ENCODE peak calls at places on chromosomes 12 and 14, in eight cellular contexts. S is A549, T is neural crest cell, A is fibroblast of mammary gland, X is choroid plexus epithelial cell, K is bronchial epithelial cell, O is brain microvascular endothelial cell, C is endothelial cell. H is an unnamed sample.

GRCh38 chr14:54894995-54895394 is 7.6 kb downstream of the GCH1 start:
- DNase-seq in A (peak), K (peak), T (no peak), X (peak), O (peak), S (no peak), C (no peak), H (no peak)

GRCh38 chr12:18578191-18578590 is 159.6 kb downstream of the PLCZ1 start:
- DNase-seq in K (peak), X (peak), C (no peak), A (peak), S (no peak), T (no peak), O (no peak), H (no peak)

GRCh38 chr14:51929156-51929555 is 60.2 kb upstream of the RTRAF start:
- DNase-seq in O (peak), S (no peak), K (no peak), T (no peak), X (peak), A (peak), C (no peak), H (no peak)

GRCh38 chr14:23174266-23174665 is 9.2 kb downstream of the SLC7A8 start:
- DNase-seq in K (peak), T (no peak), X (peak), C (no peak), S (no peak), O (no peak), A (peak), H (no peak)

GRCh38 chr12:5222011-5222461 is 178.4 kb downstream of the KCNA5 start:
- DNase-seq in A (no peak), T (no peak), S (no peak), O (no peak), C (no peak), K (no peak), X (no peak), H (no peak)

GRCh38 chr12:53501615-53502181 is 615 bp downstream of the TARBP2 start:
- DNase-seq in C (no peak), S (no peak), T (no peak), A (no peak), X (no peak), O (no peak), K (no peak), H (no peak)

GRCh38 chr12:125417446-125417845 is 352.2 kb downstream of the AACS start:
- DNase-seq in K (no peak), C (no peak), S (no peak), O (no peak), A (no peak), T (no peak), X (no peak), H (no peak)

GRCh38 chr14:58749066-58749669 is 111.4 kb downstream of the DACT1 start:
- DNase-seq in C (no peak), T (no peak), A (peak), K (peak), O (peak), S (peak), X (peak), H (no peak)

GRCh38 chr12:31783996-31784645 is 55.3 kb upstream of the AMN1 start:
- DNase-seq in C (no peak), O (no peak), A (peak), K (no peak), X (no peak), S (no peak), T (no peak), H (no peak)

GRCh38 chr14:65168840-65169239 is 66.5 kb upstream of the MAX start:
- DNase-seq in K (peak), T (no peak), S (no peak), X (peak), A (peak), C (no peak), O (no peak), H (no peak)

GRCh38 chr12:19739195-19739776 is 300.0 kb downstream of the AEBP2 start:
- DNase-seq in T (peak), K (peak), O (peak), C (peak), X (peak), S (peak), A (peak), H (peak)

GRCh38 chr12:121802843-121803698 is 738 bp upstream of the SETD1B start:
- DNase-seq in O (peak), X (peak), A (peak), S (peak), C (peak), T (peak), K (peak), H (peak)

GRCh38 chr12:26651566-26652188 is 181.3 kb downstream of the ITPR2 start:
- DNase-seq in S (peak), K (peak), X (peak), C (peak), O (peak), T (peak), A (peak), H (peak)

GRCh38 chr12:113825705-113826104 is 140.4 kb downstream of the RBM19 start:
- DNase-seq in A (no peak), X (no peak), O (no peak), T (no peak), K (no peak), S (no peak), C (no peak), H (no peak)

GRCh38 chr14:56196274-56196673 is 78.1 kb downstream of the PELI2 start:
- DNase-seq in T (no peak), X (peak), A (peak), O (no peak), S (no peak), C (no peak), K (no peak), H (no peak)

GRCh38 chr14:64758025-64758521 is 53.8 kb downstream of the PLEKHG3 start:
- DNase-seq in C (no peak), A (peak), K (peak), X (peak), T (no peak), O (peak), S (peak), H (no peak)

GRCh38 chr12:43444940-43445564 is 107.0 kb downstream of the ADAMTS20 start:
- DNase-seq in X (peak), C (peak), K (peak), T (peak), A (peak), S (peak), O (peak), H (peak)

GRCh38 chr12:51527872-51528271 is 63.2 kb upstream of the SCN8A start:
- DNase-seq in T (no peak), K (no peak), C (no peak), S (no peak), A (no peak), O (no peak), X (no peak), H (no peak)

GRCh38 chr12:104742551-104742961 is 215.5 kb downstream of the SLC41A2 start:
- DNase-seq in X (no peak), K (no peak), A (no peak), O (no peak), S (no peak), T (no peak), C (no peak), H (no peak)

GRCh38 chr14:99321236-99321925 is 49.4 kb upstream of the BCL11B start:
- DNase-seq in S (no peak), T (no peak), X (no peak), A (no peak), C (no peak), O (no peak), K (no peak), H (no peak)

GRCh38 chr14:100288382-100289185 is 17.7 kb downstream of the SLC25A29 start:
- DNase-seq in T (no peak), C (no peak), O (no peak), S (no peak), K (no peak), A (peak), X (no peak), H (no peak)

GRCh38 chr14:69107407-69108003 is 45.4 kb downstream of the DCAF5 start:
- DNase-seq in K (peak), T (no peak), A (peak), C (peak), S (peak), X (peak), O (peak), H (peak)

GRCh38 chr14:22539831-22540230 is 49.2 kb downstream of the DAD1 start:
- DNase-seq in K (no peak), A (no peak), T (no peak), C (no peak), X (no peak), O (no peak), S (no peak), H (no peak)

GRCh38 chr12:1533205-1533601 is 61.2 kb downstream of the FBXL14 start:
- DNase-seq in T (no peak), K (no peak), S (no peak), C (no peak), O (no peak), A (peak), X (no peak), H (no peak)

GRCh38 chr14:100767788-100768536 is 41.3 kb downstream of the DLK1 start:
- DNase-seq in X (no peak), K (no peak), O (no peak), S (no peak), A (no peak), C (no peak), T (no peak), H (no peak)

GRCh38 chr14:90455100-90455571 is 58.3 kb downstream of the CALM1 start:
- DNase-seq in T (no peak), K (no peak), S (no peak), O (no peak), C (no peak), X (no peak), A (no peak), H (no peak)

GRCh38 chr12:79056775-79057174 is 192.2 kb downstream of the SYT1 start:
- DNase-seq in C (no peak), S (no peak), K (no peak), X (no peak), T (no peak), O (no peak), A (peak), H (no peak)

GRCh38 chr14:102971836-102972606 is 49.6 kb downstream of the AMN start:
- DNase-seq in K (no peak), C (no peak), O (no peak), X (no peak), S (no peak), A (no peak), T (no peak), H (no peak)

GRCh38 chr14:102977475-102977874 is 55.0 kb downstream of the AMN start:
- DNase-seq in O (no peak), S (no peak), X (no peak), T (no peak), K (no peak), A (no peak), C (no peak), H (no peak)

GRCh38 chr14:102979406-102979805 is 56.9 kb downstream of the AMN start:
- DNase-seq in K (no peak), T (no peak), A (no peak), S (no peak), C (no peak), X (no peak), O (no peak), H (no peak)

GRCh38 chr14:102973706-102974280 is 51.3 kb downstream of the AMN start:
- DNase-seq in K (no peak), X (no peak), T (no peak), O (no peak), C (no peak), A (no peak), S (no peak), H (no peak)

DNA sequence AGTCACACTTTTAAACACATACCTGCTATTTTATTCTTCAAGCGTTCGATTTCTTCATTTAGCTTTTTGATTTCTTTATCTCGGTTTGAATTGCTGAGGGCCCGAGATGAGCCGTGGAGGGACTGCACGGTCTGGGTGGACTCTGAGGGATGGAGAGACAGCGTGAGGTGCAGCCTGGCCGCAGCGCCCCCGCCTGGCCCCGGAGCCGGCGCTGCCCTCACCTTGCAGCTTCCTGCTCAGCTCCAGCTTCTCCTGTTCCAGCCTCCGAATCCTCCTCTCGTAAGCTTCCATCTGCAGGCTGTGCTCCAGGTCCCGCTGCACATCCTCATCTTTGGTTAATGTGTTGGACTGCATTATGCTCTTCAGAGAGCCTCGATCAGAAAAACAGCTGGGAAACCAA is 53.2 kb downstream of the AMN start:
- DNase-seq in S (no peak), K (no peak), T (no peak), X (no peak), A (no peak), C (no peak), O (no peak), H (no peak)
- TF ChIP-seq CTCF in S (no peak), K (no peak), T (no peak), X (no peak), A (no peak), C (no peak), O (no peak), H (no peak)

GRCh38 chr12:50215033-50215432 is 47.9 kb upstream of the CERS5 start:
- DNase-seq in T (no peak), C (no peak), A (peak), O (no peak), S (no peak), X (peak), K (peak), H (no peak)

GRCh38 chr12:50214018-50214417 is 46.8 kb upstream of the CERS5 start:
- DNase-seq in K (no peak), X (no peak), T (no peak), A (no peak), O (no peak), S (no peak), C (no peak), H (no peak)

GRCh38 chr12:50213439-50213838 is 46.3 kb upstream of the CERS5 start:
- DNase-seq in T (no peak), S (no peak), X (no peak), O (no peak), C (no peak), A (no peak), K (peak), H (no peak)

GRCh38 chr12:50212071-50212467 is 44.9 kb upstream of the CERS5 start:
- DNase-seq in C (no peak), T (no peak), A (no peak), O (no peak), X (no peak), S (no peak), K (no peak), H (no peak)

DNA sequence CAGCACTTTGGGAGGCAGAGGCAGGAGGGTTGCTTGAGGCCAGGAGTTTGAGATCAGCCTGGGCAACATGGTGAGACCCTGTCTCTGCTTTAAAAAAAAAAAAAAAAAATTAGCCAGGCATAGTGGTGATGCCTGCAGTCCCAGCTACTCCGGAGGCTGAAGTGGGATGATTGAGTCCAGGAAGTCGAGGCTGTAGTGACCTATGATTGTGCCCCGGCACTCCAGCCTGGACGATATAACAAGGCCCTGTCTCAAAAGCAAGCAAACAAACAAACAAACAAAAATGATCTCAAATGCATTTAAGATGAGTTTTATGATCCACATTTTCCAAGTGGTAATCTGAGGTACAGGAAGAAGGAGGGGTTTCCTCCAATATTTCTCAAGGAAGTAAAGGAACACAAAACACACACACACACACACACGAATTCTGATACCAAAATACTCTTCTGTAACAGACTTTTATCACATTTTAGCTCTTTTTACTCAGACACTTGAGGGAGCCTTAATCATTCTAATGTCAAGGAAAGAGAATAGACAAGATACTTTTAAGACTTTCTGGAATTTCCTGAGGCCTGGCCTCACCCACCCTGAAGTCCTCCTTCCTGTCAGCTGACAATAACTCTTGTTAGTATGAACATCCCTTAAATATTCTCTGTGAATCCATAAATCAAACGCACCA is 44.4 kb upstream of the CERS5 start:
- DNase-seq in S (peak), O (no peak), C (no peak), K (no peak), T (no peak), X (peak), A (peak), H (no peak)
- TF ChIP-seq CTCF in S (peak), O (no peak), C (no peak), K (no peak), T (no peak), X (peak), A (no peak), H (no peak)

GRCh38 chr14:94356379-94357056 is 31.9 kb downstream of the SERPINA1 start:
- DNase-seq in X (peak), C (no peak), A (no peak), T (no peak), S (no peak), K (peak), O (no peak), H (no peak)

GRCh38 chr14:94354638-94355185 is 31.6 kb upstream of the SERPINA6 start:
- DNase-seq in S (no peak), O (no peak), A (no peak), T (no peak), C (no peak), X (no peak), K (no peak), H (no peak)

GRCh38 chr14:94357166-94357565 is 31.2 kb downstream of the SERPINA1 start:
- DNase-seq in A (no peak), K (no peak), O (no peak), C (no peak), S (no peak), X (no peak), T (no peak), H (no peak)

GRCh38 chr14:94360945-94361565 is 27.3 kb downstream of the SERPINA1 start:
- DNase-seq in A (no peak), X (no peak), S (no peak), T (no peak), C (no peak), O (no peak), K (no peak), H (no peak)

DNA sequence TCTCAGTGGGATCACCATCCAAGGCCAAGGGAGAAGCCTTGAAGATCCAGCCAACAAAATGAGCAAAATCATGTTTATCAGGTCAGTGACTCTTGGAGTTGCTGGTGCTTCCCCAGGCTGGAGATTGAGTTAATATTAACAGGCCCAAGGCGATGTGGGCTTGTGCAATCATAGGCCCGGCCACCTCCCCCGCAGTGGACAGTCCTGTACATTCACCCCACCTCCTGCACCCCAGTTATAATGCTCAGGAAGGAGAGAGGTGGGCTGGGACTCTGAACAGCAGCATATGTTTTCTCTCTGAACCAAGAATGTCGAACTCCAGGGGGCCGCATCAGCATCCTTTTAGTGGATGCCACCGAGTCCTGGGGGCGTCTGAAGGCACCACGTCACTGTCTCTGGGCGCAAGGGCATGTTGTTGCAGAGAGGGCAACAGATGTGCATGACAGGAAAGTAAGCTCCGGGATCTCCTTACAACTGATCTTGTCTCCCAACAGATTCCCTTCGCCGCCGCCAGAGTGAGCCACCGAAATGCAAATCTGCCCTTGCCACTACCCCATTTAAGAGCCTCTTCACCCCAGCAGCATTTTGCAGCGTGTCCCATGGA is 32.2 kb upstream of the SERPINA6 start:
- DNase-seq in T (peak), X (peak), O (peak), C (peak), A (peak), S (peak), K (peak), H (no peak)
- TF ChIP-seq CTCF in T (peak), X (peak), O (peak), C (no peak), A (peak), S (peak), K (peak), H (peak)

GRCh38 chr12:15536446-15536845 is 214.1 kb downstream of the PTPRO start:
- DNase-seq in O (no peak), X (no peak), T (no peak), C (no peak), K (no peak), S (no peak), A (no peak), H (no peak)

GRCh38 chr12:15540025-15540424 is 217.7 kb downstream of the PTPRO start:
- DNase-seq in S (no peak), X (peak), A (no peak), C (no peak), O (no peak), K (no peak), T (no peak), H (no peak)

GRCh38 chr12:15541996-15542631 is 219.8 kb downstream of the PTPRO start:
- DNase-seq in T (no peak), A (peak), S (no peak), C (no peak), K (no peak), O (no peak), X (no peak), H (no peak)

GRCh38 chr12:15540469-15540872 is 218.2 kb downstream of the PTPRO start:
- DNase-seq in O (peak), K (peak), X (no peak), T (no peak), A (peak), S (no peak), C (no peak), H (no peak)

DNA sequence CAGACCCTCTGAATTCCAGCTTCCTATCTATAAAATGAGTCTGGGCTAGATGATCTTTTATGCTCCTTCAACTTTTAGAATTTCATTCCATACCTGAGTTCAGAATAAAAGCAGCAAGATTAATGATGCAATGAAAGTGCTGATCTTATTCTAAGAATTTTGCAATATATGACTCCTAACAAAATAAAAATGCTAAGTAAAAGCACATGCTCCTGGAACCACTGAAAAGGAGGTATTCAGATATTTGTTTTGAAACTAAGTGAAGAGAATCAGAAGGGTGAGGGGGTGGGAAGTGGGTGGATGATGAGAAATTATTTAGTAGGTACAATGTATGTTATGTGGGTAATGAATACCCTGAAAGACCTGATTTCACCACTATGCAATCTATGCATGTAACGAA is 216.6 kb downstream of the PTPRO start:
- DNase-seq in X (no peak), O (no peak), K (no peak), S (no peak), T (no peak), C (no peak), A (peak), H (no peak)
- TF ChIP-seq CTCF in X (no peak), O (no peak), K (no peak), S (no peak), T (no peak), C (no peak), A (no peak), H (no peak)

DNA sequence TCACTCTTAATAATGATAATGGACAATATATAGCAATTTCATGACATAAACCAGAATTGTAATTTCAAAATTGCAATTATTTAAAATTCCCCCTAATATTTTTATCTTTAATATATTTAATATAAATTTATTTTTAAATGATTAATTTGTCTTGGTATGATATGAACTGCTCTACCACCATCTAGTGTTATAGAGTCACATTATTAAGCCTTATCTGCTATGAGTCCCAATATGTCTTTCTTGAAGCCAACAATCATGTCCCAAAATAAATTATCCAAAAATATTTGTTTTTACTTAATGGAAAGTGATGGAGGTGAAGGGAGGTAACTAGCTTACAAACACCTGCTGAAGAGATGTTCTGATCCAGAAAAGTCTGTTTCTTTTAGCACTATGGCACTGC is 151.4 kb downstream of the KCNC2 start:
- DNase-seq in S (no peak), X (peak), O (no peak), T (no peak), A (peak), K (peak), C (no peak), H (no peak)
- TF ChIP-seq CTCF in S (peak), X (no peak), O (no peak), T (no peak), A (no peak), K (no peak), C (no peak), H (no peak)

GRCh38 chr12:60666895-60667294 is 1071.1 kb downstream of the SLC16A7 start:
- DNase-seq in T (no peak), K (no peak), A (no peak), S (no peak), X (no peak), C (no peak), O (no peak), H (no peak)
- TF ChIP-seq CTCF in T (no peak), K (no peak), A (no peak), S (no peak), X (no peak), C (no peak), O (no peak), H (no peak)

H was measured in progenitor cell of endocrine pancreas.